ENCODE peak calls at places on chromosomes 7 and 10, in six cellular contexts. One of them, this sample, is unnamed.

GRCh38 chr10:100562806-100563293 is 27.1 kb downstream of the HIF1AN start:
- DNase-seq in HepG2: peak
- DNase-seq in Peyer's patch: no peak
- DNase-seq in stomach: no peak
- DNase-seq in GM12892: no peak
- DNase-seq in K562: peak
- DNase-seq in this sample: peak

GRCh38 chr7:109354000-109354399 is 784.3 kb downstream of the DNAJB9 start:
- DNase-seq in HepG2: no peak
- DNase-seq in Peyer's patch: no peak
- DNase-seq in stomach: no peak
- DNase-seq in GM12892: no peak
- DNase-seq in K562: no peak
- DNase-seq in this sample: no peak

GRCh38 chr7:131501422-131501821 is 55.0 kb downstream of the PODXL start:
- DNase-seq in HepG2: no peak
- DNase-seq in Peyer's patch: no peak
- DNase-seq in stomach: no peak
- DNase-seq in GM12892: no peak
- DNase-seq in K562: no peak
- DNase-seq in this sample: no peak

GRCh38 chr7:131131746-131132431 is 195.8 kb upstream of the MKLN1 start:
- DNase-seq in HepG2: no peak
- DNase-seq in Peyer's patch: no peak
- DNase-seq in stomach: no peak
- DNase-seq in GM12892: no peak
- DNase-seq in K562: no peak
- DNase-seq in this sample: no peak

GRCh38 chr7:44322631-44323363 is 2.6 kb downstream of the CAMK2B start:
- DNase-seq in HepG2: no peak
- DNase-seq in Peyer's patch: no peak
- DNase-seq in stomach: no peak
- DNase-seq in GM12892: no peak
- DNase-seq in K562: no peak
- DNase-seq in this sample: no peak

GRCh38 chr7:16004661-16005060 is 318.2 kb upstream of the MEOX2 start:
- DNase-seq in HepG2: no peak
- DNase-seq in Peyer's patch: no peak
- DNase-seq in stomach: no peak
- DNase-seq in GM12892: no peak
- DNase-seq in K562: no peak
- DNase-seq in this sample: no peak

GRCh38 chr10:77049896-77050295 is 587.7 kb downstream of the KCNMA1 start:
- DNase-seq in HepG2: no peak
- DNase-seq in Peyer's patch: no peak
- DNase-seq in stomach: no peak
- DNase-seq in GM12892: no peak
- DNase-seq in K562: no peak
- DNase-seq in this sample: no peak

GRCh38 chr7:127391591-127392181 is 822 bp downstream of the ZNF800 start:
- DNase-seq in HepG2: no peak
- DNase-seq in Peyer's patch: no peak
- DNase-seq in stomach: peak
- DNase-seq in GM12892: peak
- DNase-seq in K562: peak
- DNase-seq in this sample: peak

GRCh38 chr10:132690401-132690800 is 95.5 kb downstream of the NKX6-2 start:
- DNase-seq in HepG2: no peak
- DNase-seq in Peyer's patch: no peak
- DNase-seq in stomach: no peak
- DNase-seq in GM12892: no peak
- DNase-seq in K562: no peak
- DNase-seq in this sample: no peak

GRCh38 chr7:101674439-101674838 is 45.3 kb upstream of the MYL10 start:
- DNase-seq in HepG2: no peak
- DNase-seq in Peyer's patch: no peak
- DNase-seq in stomach: no peak
- DNase-seq in GM12892: no peak
- DNase-seq in K562: no peak
- DNase-seq in this sample: no peak

GRCh38 chr7:35596061-35596460 is 98.9 kb downstream of the HERPUD2 start:
- DNase-seq in HepG2: no peak
- DNase-seq in Peyer's patch: no peak
- DNase-seq in stomach: no peak
- DNase-seq in GM12892: no peak
- DNase-seq in K562: peak
- DNase-seq in this sample: no peak

GRCh38 chr7:157073335-157073734 is 62.9 kb upstream of the MNX1 start:
- DNase-seq in HepG2: no peak
- DNase-seq in Peyer's patch: no peak
- DNase-seq in stomach: no peak
- DNase-seq in GM12892: no peak
- DNase-seq in K562: no peak
- DNase-seq in this sample: no peak

GRCh38 chr7:101518348-101518747 is 110.7 kb downstream of the MYL10 start:
- DNase-seq in HepG2: no peak
- DNase-seq in Peyer's patch: no peak
- DNase-seq in stomach: no peak
- DNase-seq in GM12892: no peak
- DNase-seq in K562: no peak
- DNase-seq in this sample: no peak

GRCh38 chr10:44458671-44459403 is 73.9 kb upstream of the CXCL12 start:
- DNase-seq in HepG2: no peak
- DNase-seq in Peyer's patch: no peak
- DNase-seq in stomach: no peak
- DNase-seq in GM12892: no peak
- DNase-seq in K562: no peak
- DNase-seq in this sample: no peak

GRCh38 chr10:95308389-95309302 is 17.8 kb upstream of the PDLIM1 start:
- DNase-seq in HepG2: peak
- DNase-seq in Peyer's patch: peak
- DNase-seq in stomach: peak
- DNase-seq in GM12892: no peak
- DNase-seq in K562: peak
- DNase-seq in this sample: no peak

GRCh38 chr10:93445097-93445960 is 36.8 kb downstream of the MYOF start:
- DNase-seq in HepG2: peak
- DNase-seq in Peyer's patch: peak
- DNase-seq in stomach: peak
- DNase-seq in GM12892: no peak
- DNase-seq in K562: no peak
- DNase-seq in this sample: no peak

GRCh38 chr7:8135417-8135816 is 126.5 kb downstream of the ICA1 start:
- DNase-seq in HepG2: no peak
- DNase-seq in Peyer's patch: no peak
- DNase-seq in stomach: no peak
- DNase-seq in GM12892: no peak
- DNase-seq in K562: no peak
- DNase-seq in this sample: no peak

GRCh38 chr10:30747633-30748032 is 118.1 kb upstream of the LYZL2 start:
- DNase-seq in HepG2: no peak
- DNase-seq in Peyer's patch: no peak
- DNase-seq in stomach: no peak
- DNase-seq in GM12892: no peak
- DNase-seq in K562: no peak
- DNase-seq in this sample: no peak

GRCh38 chr10:33211123-33211878 is 123.2 kb downstream of the NRP1 start:
- DNase-seq in HepG2: no peak
- DNase-seq in Peyer's patch: no peak
- DNase-seq in stomach: no peak
- DNase-seq in GM12892: no peak
- DNase-seq in K562: no peak
- DNase-seq in this sample: no peak

GRCh38 chr7:50696810-50697582 is 85.7 kb downstream of the GRB10 start:
- DNase-seq in HepG2: peak
- DNase-seq in Peyer's patch: no peak
- DNase-seq in stomach: no peak
- DNase-seq in GM12892: no peak
- DNase-seq in K562: peak
- DNase-seq in this sample: peak

GRCh38 chr7:69182596-69183467 is 415.4 kb upstream of the AUTS2 start:
- DNase-seq in HepG2: no peak
- DNase-seq in Peyer's patch: no peak
- DNase-seq in stomach: no peak
- DNase-seq in GM12892: no peak
- DNase-seq in K562: no peak
- DNase-seq in this sample: no peak

DNA sequence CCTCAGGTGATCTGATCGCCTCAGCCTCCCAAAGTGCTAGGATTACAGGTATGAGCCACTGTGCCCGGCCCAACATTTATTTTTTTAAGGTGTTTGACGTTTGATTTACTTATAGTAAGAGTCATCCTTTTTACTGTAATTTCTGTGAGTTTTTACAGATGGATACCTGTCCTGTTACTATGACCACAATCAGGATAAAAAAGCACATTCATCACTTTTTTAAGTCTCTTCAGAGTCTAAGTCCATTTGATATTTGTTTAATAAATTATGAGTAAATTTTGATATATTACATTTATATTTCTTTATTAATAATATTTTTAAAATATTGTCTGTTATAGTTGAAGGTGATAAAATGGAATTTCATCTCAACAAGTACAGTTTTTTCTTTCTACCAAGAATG is 300.5 kb upstream of the KAT6B start:
- DNase-seq in HepG2: no peak
- DNase-seq in Peyer's patch: no peak
- DNase-seq in stomach: no peak
- DNase-seq in GM12892: no peak
- DNase-seq in K562: no peak
- DNase-seq in this sample: no peak
- TF ChIP-seq POLR2A in HepG2: no peak
- TF ChIP-seq POLR2A in Peyer's patch: no peak
- TF ChIP-seq POLR2A in stomach: no peak
- TF ChIP-seq POLR2A in GM12892: no peak
- TF ChIP-seq POLR2A in K562: no peak
- TF ChIP-seq POLR2A in this sample: no peak

GRCh38 chr10:119653209-119653608 is 2.0 kb downstream of the BAG3 start:
- DNase-seq in HepG2: no peak
- DNase-seq in Peyer's patch: no peak
- DNase-seq in stomach: no peak
- DNase-seq in GM12892: no peak
- DNase-seq in K562: no peak
- DNase-seq in this sample: no peak

GRCh38 chr10:119650062-119650461 is 1.1 kb upstream of the BAG3 start:
- DNase-seq in HepG2: no peak
- DNase-seq in Peyer's patch: no peak
- DNase-seq in stomach: no peak
- DNase-seq in GM12892: no peak
- DNase-seq in K562: no peak
- DNase-seq in this sample: no peak

GRCh38 chr10:119652361-119652760 is 1.2 kb downstream of the BAG3 start:
- DNase-seq in HepG2: peak
- DNase-seq in Peyer's patch: no peak
- DNase-seq in stomach: no peak
- DNase-seq in GM12892: no peak
- DNase-seq in K562: peak
- DNase-seq in this sample: peak

GRCh38 chr10:119651514-119652327 is 541 bp downstream of the BAG3 start:
- DNase-seq in HepG2: no peak
- DNase-seq in Peyer's patch: peak
- DNase-seq in stomach: peak
- DNase-seq in GM12892: peak
- DNase-seq in K562: peak
- DNase-seq in this sample: peak

DNA sequence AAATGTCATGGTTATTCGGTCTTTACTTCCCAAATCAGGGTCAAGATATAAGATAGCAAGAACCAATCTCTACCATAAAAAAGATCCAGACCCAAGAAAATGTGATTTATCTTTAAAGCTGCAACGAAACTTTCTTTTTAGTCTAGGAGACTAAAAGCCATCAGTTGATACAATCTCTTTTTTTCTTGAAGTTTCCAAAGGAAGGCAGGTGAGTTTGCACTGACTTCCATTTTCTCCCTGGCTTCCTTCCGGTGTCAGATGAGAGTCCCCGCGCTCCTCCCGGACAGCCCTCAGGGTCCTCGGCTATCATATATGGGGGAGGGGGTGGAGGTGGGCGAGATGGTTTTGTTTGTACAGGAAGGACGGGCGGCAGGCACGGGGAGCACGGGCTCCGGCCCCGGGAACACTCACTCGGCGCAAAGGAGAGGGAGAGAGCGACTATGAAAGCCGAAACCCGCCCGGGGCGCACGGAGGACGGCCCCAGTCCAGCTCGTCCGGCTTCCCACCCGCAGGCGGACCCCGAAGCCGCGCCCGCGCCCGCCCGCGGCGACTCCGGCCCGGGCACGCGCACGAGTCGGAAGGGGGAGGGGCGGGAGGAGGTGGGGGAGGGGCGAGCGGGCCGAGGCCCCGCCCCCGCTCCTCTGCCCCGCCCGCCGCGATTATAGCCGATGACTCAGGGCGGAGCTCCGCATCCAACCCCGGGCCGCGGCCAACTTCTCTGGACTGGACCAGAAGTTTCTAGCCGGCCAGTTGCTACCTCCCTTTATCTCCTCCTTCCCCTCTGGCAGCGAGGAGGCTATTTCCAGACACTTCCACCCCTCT is at the start of gene BAG3:
- DNase-seq in HepG2: peak
- DNase-seq in Peyer's patch: peak
- DNase-seq in stomach: peak
- DNase-seq in GM12892: peak
- DNase-seq in K562: peak
- DNase-seq in this sample: peak
- TF ChIP-seq POLR2A in HepG2: peak
- TF ChIP-seq POLR2A in Peyer's patch: peak
- TF ChIP-seq POLR2A in stomach: no peak
- TF ChIP-seq POLR2A in GM12892: peak
- TF ChIP-seq POLR2A in K562: peak
- TF ChIP-seq POLR2A in this sample: peak

DNA sequence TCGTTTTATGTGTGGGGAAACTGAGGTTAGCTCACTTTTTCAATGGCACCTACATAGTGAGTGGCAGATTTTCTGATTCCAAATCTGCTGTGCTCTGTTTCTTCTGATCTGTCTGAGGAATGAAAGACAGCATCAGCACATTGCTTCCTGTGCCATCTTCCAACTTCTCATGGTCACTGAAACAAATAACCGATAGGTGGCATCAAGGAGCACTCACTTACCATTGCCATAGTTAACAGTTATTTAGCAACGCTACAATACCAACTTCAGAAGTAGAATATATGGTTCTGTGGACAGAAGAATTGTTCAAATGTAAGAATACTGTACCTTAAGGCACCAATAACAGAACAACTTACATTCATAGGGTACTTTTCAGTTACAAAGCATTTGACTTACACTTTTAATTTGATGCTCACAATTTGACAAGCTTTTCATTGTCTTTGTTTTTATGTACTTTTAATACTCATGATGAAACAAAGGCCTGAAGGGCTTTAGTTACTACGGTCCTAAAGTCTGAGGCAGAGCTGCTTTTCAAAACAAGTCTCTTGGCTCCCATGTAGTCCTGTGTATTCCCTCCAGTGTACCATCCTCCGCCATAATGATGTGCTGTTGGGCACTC is 228.9 kb upstream of the TCF7L2 start:
- DNase-seq in HepG2: peak
- DNase-seq in Peyer's patch: no peak
- DNase-seq in stomach: no peak
- DNase-seq in GM12892: no peak
- DNase-seq in K562: peak
- DNase-seq in this sample: peak
- TF ChIP-seq POLR2A in HepG2: no peak
- TF ChIP-seq POLR2A in Peyer's patch: no peak
- TF ChIP-seq POLR2A in stomach: no peak
- TF ChIP-seq POLR2A in GM12892: no peak
- TF ChIP-seq POLR2A in K562: no peak
- TF ChIP-seq POLR2A in this sample: no peak

GRCh38 chr10:50480054-50481007 is 143.4 kb downstream of the SGMS1 start:
- DNase-seq in HepG2: no peak
- DNase-seq in Peyer's patch: no peak
- DNase-seq in stomach: no peak
- DNase-seq in GM12892: no peak
- DNase-seq in K562: no peak
- DNase-seq in this sample: no peak
- TF ChIP-seq POLR2A in HepG2: no peak
- TF ChIP-seq POLR2A in Peyer's patch: no peak
- TF ChIP-seq POLR2A in stomach: no peak
- TF ChIP-seq POLR2A in GM12892: no peak
- TF ChIP-seq POLR2A in K562: no peak
- TF ChIP-seq POLR2A in this sample: no peak